ENCODE peak calls at places on chromosomes 2 and 18, in five cellular contexts. U, J, W, O and T are unnamed samples.

GRCh38 chr2:40299173-40299572 is 152.7 kb downstream of the SLC8A1 start:
- DNase-seq in U (no peak), J (no peak), W (no peak), O (no peak), T (no peak)

GRCh38 chr2:222860740-222861410 is at the start of gene ACSL3:
- DNase-seq in U (peak; percentile 98), J (peak; percentile 92), W (peak; percentile 89), O (peak; percentile 69), T (peak; percentile 97)

GRCh38 chr18:61308795-61309393 is 24.3 kb upstream of the CDH20 start:
- DNase-seq in U (no peak), J (no peak), W (no peak), O (no peak), T (peak; percentile 76)

GRCh38 chr18:74082476-74083070 is 65.1 kb downstream of the FBXO15 start:
- DNase-seq in U (peak; percentile 55), J (peak; percentile 46), W (peak; percentile 20), O (peak; percentile 8), T (peak; percentile 69)

GRCh38 chr18:14974576-14974975 is 226.6 kb downstream of the ANKRD30B start:
- DNase-seq in U (peak; percentile 7), J (no peak), W (no peak), O (no peak), T (no peak)

GRCh38 chr2:229610359-229610758 is 104.0 kb downstream of the DNER start:
- DNase-seq in U (no peak), J (no peak), W (no peak), O (no peak), T (no peak)

GRCh38 chr2:177165103-177165583 is 47.5 kb upstream of the HNRNPA3 start:
- DNase-seq in U (peak; percentile 79), J (no peak), W (no peak), O (peak; percentile 12), T (peak; percentile 47)

GRCh38 chr2:172430671-172431070 is 3.3 kb downstream of the ITGA6 start:
- DNase-seq in U (peak; percentile 35), J (no peak), W (peak; percentile 83), O (no peak), T (no peak)

GRCh38 chr2:165815742-165816141 is 21.7 kb upstream of the GALNT3 start:
- DNase-seq in U (no peak), J (no peak), W (no peak), O (no peak), T (no peak)

GRCh38 chr2:53170463-53170862 is 597.1 kb upstream of the CHAC2 start:
- DNase-seq in U (no peak), J (no peak), W (no peak), O (no peak), T (no peak)

GRCh38 chr2:33022989-33023731 is 76.4 kb downstream of the LTBP1 start:
- DNase-seq in U (peak; percentile 91), J (no peak), W (peak; percentile 66), O (no peak), T (no peak)

GRCh38 chr2:167380555-167380954 is 492.3 kb downstream of the XIRP2 start:
- DNase-seq in U (no peak), J (no peak), W (no peak), O (no peak), T (no peak)

GRCh38 chr2:45895477-45895876 is 244.0 kb downstream of the PRKCE start:
- DNase-seq in U (peak; percentile 82), J (no peak), W (no peak), O (no peak), T (no peak)

GRCh38 chr2:218536804-218537494 is 31.2 kb downstream of the USP37 start:
- DNase-seq in U (peak; percentile 22), J (no peak), W (no peak), O (no peak), T (no peak)

GRCh38 chr2:12006841-12007240 is 260.4 kb downstream of the LPIN1 start:
- DNase-seq in U (no peak), J (no peak), W (no peak), O (no peak), T (no peak)

GRCh38 chr18:77262655-77263470 is 13.2 kb downstream of the GALR1 start:
- DNase-seq in U (no peak), J (no peak), W (no peak), O (no peak), T (no peak)

GRCh38 chr2:118763797-118764196 is 83.7 kb downstream of the EN1 start:
- DNase-seq in U (peak; percentile 84), J (no peak), W (peak; percentile 32), O (no peak), T (no peak)